ENCODE peak calls at places on chromosome 17, in four cellular contexts. L, X, G and K are unnamed samples.

GRCh38 chr17:61009619-61010018 is 332.0 kb downstream of the BCAS3 start:
- DNase-seq in G (no peak), L (no peak), X (no peak), K (no peak)

GRCh38 chr17:41057547-41057946 is 2.4 kb downstream of the KRTAP2-3 start:
- DNase-seq in G (no peak), X (no peak), L (no peak), K (no peak)

GRCh38 chr17:56891751-56892150 is 22.1 kb downstream of the TRIM25 start:
- DNase-seq in X (peak), G (peak), L (no peak), K (no peak)

GRCh38 chr17:43998552-43998951 is 5.9 kb upstream of the NAGS start:
- DNase-seq in X (no peak), L (no peak), G (no peak), K (no peak)

GRCh38 chr17:40113961-40114272 is 7.9 kb upstream of the MSL1 start:
- DNase-seq in G (no peak), L (no peak), X (no peak), K (no peak)

GRCh38 chr17:66301418-66301863 is 972 bp upstream of the PRKCA start:
- DNase-seq in L (no peak), X (no peak), G (no peak), K (no peak)

GRCh38 chr17:74119049-74119580 is 84.4 kb upstream of the RPL38 start:
- DNase-seq in G (no peak), L (no peak), X (no peak), K (no peak)

GRCh38 chr17:18261146-18261515 is 669 bp downstream of the MIEF2 start:
- DNase-seq in X (peak), G (peak), L (no peak), K (no peak)

GRCh38 chr17:28714281-28714680 is 2.6 kb upstream of the PROCA1 start:
- DNase-seq in L (no peak), X (no peak), G (no peak), K (no peak)

GRCh38 chr17:3802461-3803307 is 1.7 kb upstream of the ITGAE start:
- DNase-seq in X (no peak), L (no peak), G (no peak), K (no peak)

GRCh38 chr17:3972281-3972731 is 8.1 kb upstream of the ATP2A3 start:
- DNase-seq in G (no peak), L (no peak), X (no peak), K (no peak)